ENCODE peak calls at places on chromosomes 13 and 19, in ten cellular contexts. T is GM23338, D is K562, O is HL-60, J is suprapubic skin, I is spleen, A is SK-N-SH, K is prostate gland, C is breast epithelium, H is H1. G is an unnamed sample.

GRCh38 chr19:47494729-47495128 is 10.7 kb upstream of the KPTN start:
- DNase-seq in T (no peak), D (no peak), O (no peak), J (no peak), I (no peak), A (peak; percentile 98), K (no peak), C (no peak), H (no peak), G (no peak)

GRCh38 chr19:16161848-16162247 is 11.5 kb downstream of the CIB3 start:
- DNase-seq in T (no peak), D (no peak), O (no peak), J (no peak), I (no peak), A (no peak), K (no peak), C (no peak), H (no peak), G (no peak)

GRCh38 chr13:59946924-59947323 is 216.8 kb downstream of the DIAPH3 start:
- DNase-seq in T (no peak), D (no peak), O (no peak), J (no peak), I (no peak), A (no peak), K (no peak), C (no peak), H (no peak), G (no peak)

GRCh38 chr13:101408154-101408553 is 8.2 kb downstream of the NALCN start:
- DNase-seq in T (no peak), D (no peak), O (no peak), J (no peak), I (no peak), A (no peak), K (no peak), C (no peak), H (no peak), G (no peak)

GRCh38 chr13:36456577-36456976 is 24.3 kb downstream of the CCNA1 start:
- DNase-seq in T (no peak), D (no peak), O (no peak), J (no peak), I (no peak), A (no peak), K (peak; percentile 43), C (no peak), H (no peak), G (no peak)

GRCh38 chr19:18208098-18208951 is 4.5 kb upstream of the RAB3A start:
- DNase-seq in T (peak; percentile 80), D (peak; percentile 67), O (peak; percentile 36), J (no peak), I (peak; percentile 86), A (peak; percentile 88), K (no peak), C (no peak), H (no peak), G (no peak)

GRCh38 chr13:45216193-45216592 is 15.3 kb upstream of the KCTD4 start:
- DNase-seq in T (no peak), D (no peak), O (no peak), J (no peak), I (no peak), A (no peak), K (no peak), C (no peak), H (no peak), G (no peak)

GRCh38 chr19:30288957-30289735 is 83.0 kb upstream of the ZNF536 start:
- DNase-seq in T (no peak), D (no peak), O (no peak), J (no peak), I (no peak), A (no peak), K (no peak), C (no peak), H (no peak), G (no peak)

GRCh38 chr19:43534811-43535761 is 2.1 kb downstream of the ZNF575 start:
- DNase-seq in T (peak; percentile 95), D (peak; percentile 40), O (no peak), J (peak; percentile 78), I (peak; percentile 87), A (peak; percentile 60), K (peak; percentile 43), C (peak; percentile 64), H (peak; percentile 76), G (peak; percentile 68)

GRCh38 chr19:39780894-39781293 is 2.2 kb downstream of the LEUTX start:
- DNase-seq in T (no peak), D (no peak), O (no peak), J (no peak), I (no peak), A (no peak), K (no peak), C (no peak), H (no peak), G (no peak)

GRCh38 chr19:35207391-35207871 is 21.1 kb downstream of the FAM187B start:
- DNase-seq in T (no peak), D (no peak), O (no peak), J (no peak), I (no peak), A (no peak), K (no peak), C (no peak), H (no peak), G (no peak)

GRCh38 chr19:43610493-43610892 is 1.4 kb upstream of the SRRM5 start:
- DNase-seq in T (no peak), D (no peak), O (no peak), J (no peak), I (no peak), A (no peak), K (no peak), C (no peak), H (no peak), G (no peak)

DNA sequence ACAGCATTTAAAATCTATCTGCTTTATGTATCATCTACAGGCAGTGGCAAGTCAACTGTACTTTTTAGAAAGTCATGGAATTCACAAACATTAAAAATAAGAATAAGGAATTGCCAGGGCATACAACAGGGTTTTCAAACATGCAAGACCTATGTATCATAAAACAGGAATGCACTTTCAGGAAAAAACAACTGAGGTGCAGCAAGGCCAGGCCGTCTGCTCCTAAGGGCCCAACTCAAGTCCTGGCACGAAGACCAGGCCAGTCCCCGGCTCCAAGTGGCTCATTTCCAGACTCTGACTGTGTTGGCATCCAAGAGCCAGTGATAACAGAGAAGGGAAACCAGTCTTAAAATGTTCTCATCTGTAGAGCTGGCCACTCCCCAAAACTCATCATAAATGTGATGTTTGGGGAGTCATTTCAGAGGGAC is 7.1 kb downstream of the RFX2 start:
- DNase-seq in T (no peak), D (no peak), O (no peak), J (peak; percentile 90), I (no peak), A (no peak), K (peak; percentile 84), C (peak; percentile 76), H (no peak), G (peak; percentile 85)
- TF ChIP-seq POLR2AphosphoS5 in T (no peak), D (no peak), O (no peak), J (peak; percentile 74), I (no peak), A (no peak), K (peak; percentile 81), C (no peak), H (no peak), G (no peak)

DNA sequence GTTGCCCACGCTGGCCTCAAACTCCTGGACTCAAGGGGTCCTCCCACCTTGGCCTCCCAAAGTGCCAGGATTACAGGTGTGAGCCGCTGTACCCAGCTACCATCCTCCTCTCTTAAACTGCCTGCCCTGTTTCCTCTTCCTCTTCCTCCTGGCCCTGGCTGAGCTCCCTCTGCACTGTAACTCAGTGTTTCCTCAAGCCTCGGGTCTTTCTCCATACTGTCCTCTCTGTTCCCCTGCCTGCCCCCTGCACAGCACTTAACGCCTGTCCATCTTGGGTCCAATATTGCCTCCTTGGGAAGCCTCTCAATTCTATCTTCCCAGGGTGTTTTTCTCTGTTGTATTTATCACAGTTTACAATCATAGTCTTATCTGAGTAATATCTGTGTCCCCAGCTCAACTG is 6.1 kb downstream of the LIPE start:
- DNase-seq in T (no peak), D (no peak), O (peak; percentile 41), J (no peak), I (no peak), A (no peak), K (no peak), C (no peak), H (no peak), G (no peak)
- H3K27ac ChIP-seq in T (no peak overlapping the region), D (no peak overlapping the region), O (no peak overlapping the region), J (peak overlapping the region; percentile 33), I (peak overlapping the region; percentile 92), A (no peak overlapping the region), K (no peak overlapping the region), C (peak overlapping the region; percentile 75), H (no peak overlapping the region), G (peak overlapping the region; percentile 81)

GRCh38 chr13:20703785-20704458 is 423 bp downstream of the IL17D start:
- DNase-seq in T (peak; percentile 86), D (peak; percentile 86), O (peak; percentile 72), J (no peak), I (peak; percentile 95), A (peak; percentile 95), K (peak; percentile 64), C (peak; percentile 69), H (no peak), G (peak; percentile 84)
- TF ChIP-seq POLR2AphosphoS5 in T (peak; percentile 57), D (no peak), O (no peak), J (no peak), I (peak; percentile 15), A (no peak), K (no peak), C (no peak), H (no peak), G (peak; percentile 51)

DNA sequence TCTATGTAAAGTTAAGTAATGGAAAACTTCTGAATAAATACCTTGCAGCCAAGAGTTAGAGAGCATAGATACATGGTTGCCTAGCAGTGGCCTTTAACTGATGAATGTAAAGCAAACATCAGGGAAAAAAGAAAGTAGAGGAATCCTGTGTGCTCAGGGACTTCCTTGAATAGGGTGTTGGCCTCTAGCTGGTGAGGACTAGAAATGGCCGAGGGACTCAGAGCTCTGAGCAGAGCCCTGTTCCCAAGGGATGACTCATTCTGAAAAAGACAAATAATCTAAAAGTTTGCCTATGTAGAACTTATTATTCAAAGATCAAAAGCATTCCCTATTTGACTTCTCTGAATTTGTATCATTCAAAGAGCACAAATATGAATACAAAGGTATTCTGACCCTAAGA is 135.7 kb downstream of the MIPEP start:
- DNase-seq in T (peak; percentile 31), D (no peak), O (no peak), J (no peak), I (no peak), A (no peak), K (peak; percentile 47), C (no peak), H (no peak), G (no peak)
- H3K27ac ChIP-seq in T (no peak overlapping the region), D (no peak overlapping the region), O (no peak overlapping the region), J (peak overlapping the region; percentile 52), I (no peak overlapping the region), A (peak overlapping the region; percentile 92), K (peak overlapping the region; percentile 77), C (peak overlapping the region; percentile 46), H (no peak overlapping the region), G (no peak overlapping the region)